ENCODE peak calls at places on chromosomes 5 and 9, in nine cellular contexts. R is globus pallidus; G is AG04449; M is cardiac muscle cell; H is ovary; W is H4; K is stimulated activated CD4-positive, alpha-beta T cell treated with anti-CD3 and anti-CD28 coated beads, Interleukin-2, amount 100 ng/mL, for 4 hours; E is AG04450; N is lower lobe of right lung. Z is an unnamed sample.

GRCh38 chr5:150422758-150423157 is 10.0 kb upstream of the CD74 start:
- DNase-seq in E (no peak), M (no peak), R (no peak), G (no peak), H (no peak), N (no peak), W (no peak), K (no peak), Z (peak)

GRCh38 chr9:129262261-129262660 is 84.2 kb upstream of the IER5L start:
- DNase-seq in E (no peak), W (no peak), K (no peak), M (no peak), H (no peak), G (no peak), R (no peak), N (peak), Z (peak)

GRCh38 chr9:135990468-135991429 is 29.6 kb upstream of the UBAC1 start:
- DNase-seq in R (no peak), H (peak), K (peak), W (no peak), N (no peak), E (peak), M (peak), G (no peak), Z (no peak)

GRCh38 chr9:137757613-137758029 is 120.0 kb upstream of the CACNA1B start:
- DNase-seq in N (no peak), G (peak), M (peak), H (no peak), K (no peak), R (no peak), W (peak), E (peak), Z (no peak)

GRCh38 chr9:115944166-115944948 is 209.2 kb upstream of the PAPPA start:
- DNase-seq in R (peak), N (peak), M (peak), E (peak), G (peak), K (no peak), H (peak), W (peak), Z (peak)

GRCh38 chr9:82606761-82607382 is 456.1 kb downstream of the RASEF start:
- DNase-seq in W (peak), H (peak), K (no peak), R (peak), M (peak), N (no peak), G (peak), E (no peak), Z (no peak)

GRCh38 chr5:77292026-77292757 is 81.7 kb downstream of the PDE8B start:
- DNase-seq in K (no peak), N (no peak), R (no peak), W (no peak), M (no peak), H (no peak), G (peak), E (no peak), Z (no peak)

GRCh38 chr9:76269789-76270188 is 124.4 kb downstream of the RFK start:
- DNase-seq in K (no peak), E (peak), W (no peak), R (no peak), M (peak), N (no peak), G (no peak), H (no peak), Z (no peak)

Z was measured in posterior vena cava.